ENCODE peak calls at places on chromosomes 16 and 17, in six cellular contexts. V is uterus, A is sigmoid colon, H is stomach, I is prostate gland, X is HCT116. C is an unnamed sample.

GRCh38 chr17:82933911-82934310 is 94.1 kb upstream of the ZNF750 start:
- DNase-seq in V (peak; percentile 8), A (peak; percentile 40), H (peak; percentile 17), I (no peak), X (no peak), C (no peak)

GRCh38 chr17:66386789-66387351 is 84.5 kb downstream of the PRKCA start:
- DNase-seq in V (no peak), A (no peak), H (no peak), I (no peak), X (no peak), C (no peak)

GRCh38 chr17:73227944-73228343 is 33.7 kb downstream of the CPSF4L start:
- DNase-seq in V (no peak), A (no peak), H (no peak), I (no peak), X (no peak), C (peak; percentile 61)

GRCh38 chr17:48551601-48552452 is 6.9 kb upstream of the HOXB2 start:
- DNase-seq in V (no peak), A (peak; percentile 73), H (no peak), I (no peak), X (no peak), C (no peak)

GRCh38 chr16:72927199-72928088 is 120.5 kb downstream of the ZFHX3 start:
- DNase-seq in V (no peak), A (peak; percentile 65), H (no peak), I (peak; percentile 90), X (no peak), C (no peak)

GRCh38 chr16:46899443-46900143 is 15.4 kb downstream of the GPT2 start:
- DNase-seq in V (no peak), A (no peak), H (no peak), I (no peak), X (no peak), C (no peak)

GRCh38 chr16:31138621-31139578 is 3.4 kb upstream of the PRSS8 start:
- DNase-seq in V (no peak), A (no peak), H (peak; percentile 91), I (peak; percentile 64), X (peak; percentile 84), C (no peak)

GRCh38 chr16:66364117-66364958 is 2.2 kb upstream of the CDH5 start:
- DNase-seq in V (peak; percentile 54), A (peak; percentile 83), H (no peak), I (peak; percentile 25), X (no peak), C (no peak)

GRCh38 chr16:67395458-67396158 is 2.3 kb upstream of the TPPP3 start:
- DNase-seq in V (no peak), A (peak; percentile 61), H (no peak), I (no peak), X (no peak), C (no peak)

GRCh38 chr17:59361916-59362810 is 30.7 kb downstream of the YPEL2 start:
- DNase-seq in V (no peak), A (peak; percentile 58), H (no peak), I (no peak), X (no peak), C (no peak)

GRCh38 chr17:72506773-72507172 is 386.0 kb downstream of the SOX9 start:
- DNase-seq in V (no peak), A (no peak), H (no peak), I (no peak), X (no peak), C (no peak)

GRCh38 chr17:15134363-15134762 is 130.8 kb downstream of the PMP22 start:
- DNase-seq in V (no peak), A (no peak), H (no peak), I (no peak), X (no peak), C (peak; percentile 50)

GRCh38 chr17:8865811-8866210 is 1.7 kb downstream of the PIK3R6 start:
- DNase-seq in V (no peak), A (no peak), H (no peak), I (no peak), X (no peak), C (no peak)

GRCh38 chr16:27544671-27545070 is 5.0 kb downstream of the GTF3C1 start:
- DNase-seq in V (no peak), A (peak; percentile 25), H (no peak), I (no peak), X (no peak), C (no peak)

GRCh38 chr16:51181495-51181795 is 30.4 kb upstream of the SALL1 start:
- DNase-seq in V (no peak), A (no peak), H (no peak), I (no peak), X (no peak), C (no peak)

GRCh38 chr16:58414938-58415451 is 22.7 kb downstream of the GINS3 start:
- DNase-seq in V (no peak), A (no peak), H (no peak), I (no peak), X (no peak), C (no peak)

GRCh38 chr17:44273607-44274006 is 5.7 kb upstream of the SLC4A1 start:
- DNase-seq in V (no peak), A (no peak), H (no peak), I (no peak), X (no peak), C (no peak)

GRCh38 chr17:12789075-12789975 is at the start of gene ARHGAP44:
- DNase-seq in V (peak; percentile 75), A (peak; percentile 77), H (peak; percentile 73), I (peak; percentile 58), X (peak; percentile 46), C (peak; percentile 16)

GRCh38 chr16:63061319-63061718 is 1025.1 kb upstream of the CDH8 start:
- DNase-seq in V (no peak), A (no peak), H (no peak), I (no peak), X (no peak), C (no peak)

GRCh38 chr16:1487395-1488053 is 1.2 kb downstream of the PTX4 start:
- DNase-seq in V (no peak), A (no peak), H (no peak), I (no peak), X (no peak), C (no peak)

GRCh38 chr17:59839646-59840328 is 53.0 kb downstream of the TUBD1 start:
- DNase-seq in V (no peak), A (no peak), H (no peak), I (no peak), X (no peak), C (no peak)

GRCh38 chr16:49492090-49492801 is 118.6 kb downstream of the C16orf78 start:
- DNase-seq in V (peak; percentile 64), A (peak; percentile 73), H (peak; percentile 44), I (peak; percentile 27), X (no peak), C (peak; percentile 4)

GRCh38 chr17:78671607-78672404 is 94.6 kb upstream of the DNAH17 start:
- DNase-seq in V (no peak), A (no peak), H (no peak), I (no peak), X (no peak), C (no peak)

GRCh38 chr17:78674595-78675315 is 97.6 kb upstream of the DNAH17 start:
- DNase-seq in V (no peak), A (no peak), H (no peak), I (no peak), X (no peak), C (no peak)

GRCh38 chr17:78674156-78674555 is 97.0 kb upstream of the DNAH17 start:
- DNase-seq in V (no peak), A (no peak), H (no peak), I (peak; percentile 29), X (no peak), C (no peak)

GRCh38 chr17:78672880-78673371 is 95.7 kb upstream of the DNAH17 start:
- DNase-seq in V (no peak), A (no peak), H (no peak), I (no peak), X (no peak), C (no peak)

DNA sequence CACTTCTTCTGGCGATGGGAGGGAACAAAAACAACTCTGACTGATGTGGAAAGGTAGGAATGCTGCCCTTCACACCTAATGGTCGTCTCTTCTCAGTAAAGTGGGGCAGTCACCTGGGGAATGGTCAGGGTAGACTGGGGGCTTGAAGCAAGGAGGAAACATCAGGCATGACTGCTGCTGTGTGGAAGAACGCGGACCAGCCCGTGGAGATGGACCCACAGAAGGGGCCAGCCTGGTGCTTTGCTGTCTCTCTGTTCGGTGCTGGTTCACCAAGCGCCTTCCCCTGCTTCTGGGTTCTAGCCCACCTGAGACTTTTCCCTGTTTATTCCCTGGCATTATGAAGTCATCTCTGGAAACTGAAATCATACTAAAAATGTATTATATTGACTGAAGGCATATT is 96.2 kb upstream of the DNAH17 start:
- DNase-seq in V (no peak), A (no peak), H (no peak), I (no peak), X (no peak), C (no peak)
- TF ChIP-seq POLR2A in V (no peak), A (no peak), H (no peak), I (no peak), X (no peak), C (no peak)

DNA sequence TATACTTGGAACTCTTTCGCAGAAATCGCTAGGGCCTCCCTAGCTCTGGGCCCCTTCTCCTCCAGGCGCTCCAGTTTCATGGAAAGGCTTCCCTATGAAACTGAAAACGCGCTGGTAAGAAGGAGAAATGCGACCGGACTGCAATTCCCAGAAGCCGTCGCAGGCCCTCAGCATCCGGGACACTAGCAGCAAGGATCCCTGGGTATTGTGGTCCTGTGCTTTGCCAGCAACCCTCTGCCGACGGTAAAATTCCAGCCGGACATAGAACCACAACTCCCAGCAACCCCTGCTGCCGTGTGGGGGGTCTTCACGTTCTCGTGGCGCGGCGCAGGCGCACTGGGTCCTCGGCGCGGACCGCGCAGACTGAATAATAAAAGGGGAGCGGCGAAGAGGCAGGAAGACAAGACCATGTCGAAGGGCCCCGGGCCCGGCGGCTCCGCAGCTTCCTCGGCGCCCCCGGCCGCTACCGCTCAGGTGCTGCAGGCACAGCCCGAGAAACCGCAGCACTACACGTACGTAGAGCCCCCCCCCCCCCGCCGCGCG is at the start of gene UNK:
- DNase-seq in V (peak; percentile 98), A (peak; percentile 100), H (peak; percentile 97), I (peak; percentile 98), X (peak; percentile 100), C (peak; percentile 99)
- TF ChIP-seq POLR2A in V (peak; percentile 71), A (peak; percentile 76), H (no peak), I (peak; percentile 65), X (no peak), C (peak; percentile 72)

DNA sequence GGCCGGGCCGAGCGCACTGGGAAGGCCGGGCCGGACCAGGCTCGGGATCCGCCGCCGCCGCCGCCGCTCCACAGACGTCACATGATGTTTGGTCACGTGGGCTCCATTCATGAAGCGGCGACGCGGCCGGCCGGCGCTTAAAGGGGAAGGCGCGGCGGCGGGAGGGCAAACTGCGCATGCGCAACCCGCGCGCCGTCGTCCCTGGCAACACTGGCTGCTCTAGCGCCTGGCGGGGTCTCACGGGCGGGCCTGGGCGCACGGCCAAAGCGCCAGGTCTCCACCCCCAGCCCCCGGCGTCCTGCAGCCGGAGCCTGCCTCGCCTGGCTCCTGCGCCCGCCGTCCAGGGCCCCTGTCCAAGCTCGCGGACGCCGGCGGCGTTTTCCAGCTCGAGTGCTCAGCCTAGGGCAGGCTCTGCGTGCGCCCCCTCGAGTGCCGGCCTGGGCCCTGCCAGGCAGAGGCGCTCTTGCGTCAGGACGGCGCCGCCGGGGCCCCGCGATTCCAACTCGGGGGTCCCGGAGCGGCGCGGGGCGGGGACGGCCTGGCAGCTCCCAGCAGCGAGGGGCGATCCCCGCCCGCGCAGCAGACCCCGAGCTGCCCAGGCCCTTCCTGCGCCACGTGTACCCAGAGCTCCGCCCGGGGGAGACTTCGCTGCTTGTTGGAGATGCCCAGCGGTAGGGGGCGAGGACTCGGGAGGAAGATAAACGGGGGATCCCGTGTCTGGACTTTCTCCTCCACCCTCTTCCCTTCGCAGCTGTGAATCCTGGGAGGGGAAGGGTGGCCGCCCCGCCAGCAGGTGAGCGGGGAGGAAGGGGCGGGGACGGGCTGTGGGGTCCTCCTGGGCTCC is at the start of gene MAFG:
- DNase-seq in V (peak; percentile 94), A (peak; percentile 96), H (peak; percentile 94), I (peak; percentile 90), X (peak; percentile 87), C (peak; percentile 98)
- TF ChIP-seq POLR2A in V (peak; percentile 73), A (no peak), H (no peak), I (peak; percentile 72), X (peak; percentile 24), C (peak; percentile 53)

GRCh38 chr17:43025290-43025657 is 243 bp downstream of the RND2 start:
- DNase-seq in V (no peak), A (no peak), H (no peak), I (no peak), X (no peak), C (no peak)
- TF ChIP-seq POLR2A in V (no peak), A (no peak), H (no peak), I (no peak), X (no peak), C (no peak)